ENCODE peak calls at places on chromosomes 5 and 9, in six cellular contexts. X is HCT116; D is OCI-LY7; H is CD4-positive, alpha-beta T cell; O is hepatocyte; Q is PC-3. V is an unnamed sample.

GRCh38 chr9:132324425-132324824 is 30.4 kb downstream of the SETX start:
- DNase-seq in D (no peak), X (no peak), O (no peak), H (no peak), Q (no peak), V (no peak)

GRCh38 chr5:54942064-54942778 is 43.2 kb downstream of the ESM1 start:
- DNase-seq in D (no peak), X (no peak), O (no peak), H (no peak), Q (no peak), V (no peak)

GRCh38 chr5:78706381-78706780 is 57.8 kb upstream of the LHFPL2 start:
- DNase-seq in O (no peak), X (no peak), D (no peak), H (no peak), Q (no peak), V (no peak)

GRCh38 chr9:5388026-5388806 is 48.5 kb upstream of the RLN1 start:
- DNase-seq in Q (no peak), H (no peak), D (no peak), X (no peak), O (no peak), V (no peak)

GRCh38 chr5:96844476-96844990 is 31.8 kb upstream of the ERAP2 start:
- DNase-seq in X (no peak), Q (no peak), D (no peak), H (no peak), O (no peak), V (no peak)

GRCh38 chr9:83130541-83130940 is 67.6 kb upstream of the RASEF start:
- DNase-seq in H (no peak), D (no peak), Q (peak), X (no peak), O (peak), V (peak)

GRCh38 chr9:98974994-98975712 is 31.4 kb downstream of the COL15A1 start:
- DNase-seq in D (peak), Q (peak), H (peak), X (peak), O (peak), V (peak)

GRCh38 chr9:114626415-114627029 is 15.4 kb downstream of the TMEM268 start:
- DNase-seq in O (no peak), D (no peak), X (no peak), Q (no peak), H (no peak), V (no peak)

GRCh38 chr5:17196686-17197085 is 20.7 kb upstream of the BASP1 start:
- DNase-seq in Q (no peak), H (no peak), D (no peak), O (no peak), X (no peak), V (no peak)

GRCh38 chr9:15295761-15296405 is 11.1 kb downstream of the TTC39B start:
- DNase-seq in H (no peak), Q (no peak), X (no peak), O (peak), D (no peak), V (peak)

GRCh38 chr9:93451762-93452709 is 551 bp downstream of the FAM120A start:
- DNase-seq in O (peak), Q (peak), X (no peak), D (peak), H (peak), V (no peak)

GRCh38 chr5:177507596-177508216 is 1.9 kb downstream of the DOK3 start:
- DNase-seq in H (no peak), O (no peak), X (no peak), Q (no peak), D (peak), V (no peak)

GRCh38 chr5:122076669-122077450 is 1.2 kb downstream of the LOX start:
- DNase-seq in O (peak), D (no peak), H (no peak), X (no peak), Q (peak), V (peak)

GRCh38 chr5:90878081-90878480 is 319.5 kb downstream of the ADGRV1 start:
- DNase-seq in X (no peak), H (no peak), D (no peak), O (no peak), Q (no peak), V (no peak)

GRCh38 chr5:12316812-12317211 is 412.6 kb upstream of the CTNND2 start:
- DNase-seq in O (no peak), Q (peak), D (no peak), X (no peak), H (no peak), V (peak)

GRCh38 chr9:6567140-6567591 is 78.4 kb downstream of the GLDC start:
- DNase-seq in Q (peak), O (no peak), D (no peak), X (peak), H (no peak), V (peak)

GRCh38 chr5:76144892-76145291 is 61.7 kb downstream of the SV2C start:
- DNase-seq in D (no peak), O (no peak), Q (no peak), H (no peak), X (no peak), V (no peak)

GRCh38 chr5:147223951-147224791 is 10.7 kb upstream of the STK32A start:
- DNase-seq in O (peak), H (no peak), Q (peak), X (peak), D (peak), V (peak)

GRCh38 chr9:99845063-99845462 is 23.4 kb downstream of the NR4A3 start:
- DNase-seq in X (no peak), Q (no peak), H (no peak), D (no peak), O (no peak), V (no peak)

GRCh38 chr9:135732569-135733257 is 30.7 kb downstream of the KCNT1 start:
- DNase-seq in D (no peak), H (no peak), Q (peak), X (no peak), O (no peak), V (no peak)

GRCh38 chr9:87276851-87277251 is 220.8 kb upstream of the DAPK1 start:
- DNase-seq in Q (no peak), X (no peak), H (no peak), O (no peak), D (no peak), V (no peak)

GRCh38 chr9:14243514-14244042 is 70.4 kb downstream of the NFIB start:
- DNase-seq in O (no peak), Q (no peak), X (no peak), H (no peak), D (no peak), V (no peak)

GRCh38 chr5:57332350-57332749 is 150.3 kb downstream of the ACTBL2 start:
- DNase-seq in H (no peak), D (no peak), Q (no peak), O (no peak), X (no peak), V (no peak)

GRCh38 chr5:180291943-180292831 is at the start of gene MAPK9:
- DNase-seq in H (peak), O (peak), Q (peak), D (peak), X (peak), V (peak)

GRCh38 chr9:34123682-34124081 is 2.8 kb downstream of the DCAF12 start:
- DNase-seq in Q (no peak), H (no peak), D (peak), X (no peak), O (no peak), V (no peak)

GRCh38 chr5:148145916-148146315 is 22.4 kb upstream of the SPINK14 start:
- DNase-seq in Q (peak), D (no peak), X (no peak), H (no peak), O (peak), V (peak)

GRCh38 chr9:14288433-14288832 is 25.5 kb downstream of the NFIB start:
- DNase-seq in H (no peak), D (no peak), Q (no peak), O (no peak), X (no peak), V (no peak)

GRCh38 chr5:68306361-68307014 is 90.9 kb downstream of the PIK3R1 start:
- DNase-seq in X (no peak), O (no peak), H (no peak), D (no peak), Q (no peak), V (no peak)

GRCh38 chr9:22228542-22228941 is 218.1 kb upstream of the DMRTA1 start:
- DNase-seq in O (no peak), Q (peak), X (no peak), D (no peak), H (no peak), V (no peak)

GRCh38 chr9:76181020-76181641 is 213.1 kb downstream of the RFK start:
- DNase-seq in H (no peak), X (peak), O (peak), D (no peak), Q (peak), V (peak)

GRCh38 chr5:128538249-128539037 is 398 bp upstream of the FBN2 start:
- DNase-seq in H (no peak), D (no peak), Q (peak), O (peak), X (no peak), V (peak)

GRCh38 chr5:148970228-148970627 is 92.6 kb downstream of the SH3TC2 start:
- DNase-seq in D (no peak), O (no peak), H (no peak), Q (peak), X (no peak), V (no peak)

GRCh38 chr9:121252104-121252851 is 15.7 kb upstream of the GSN start:
- DNase-seq in D (no peak), O (no peak), X (no peak), Q (no peak), H (no peak), V (no peak)

GRCh38 chr5:16411235-16411634 is 54.4 kb downstream of the ZNF622 start:
- DNase-seq in O (no peak), D (no peak), H (no peak), Q (no peak), X (no peak), V (no peak)

GRCh38 chr9:8613346-8613825 is 813.8 kb upstream of the DMAC1 start:
- DNase-seq in H (no peak), O (no peak), D (no peak), X (no peak), Q (no peak), V (no peak)

GRCh38 chr9:95438958-95439357 is 77.8 kb downstream of the PTCH1 start:
- DNase-seq in D (no peak), O (no peak), Q (no peak), X (no peak), H (no peak), V (no peak)
- H3K27ac ChIP-seq in D (no peak), O (no peak), Q (no peak), X (no peak), H (no peak), V (no peak)

GRCh38 chr9:89815903-89816573 is 211.2 kb downstream of the GADD45G start:
- DNase-seq in O (no peak), Q (no peak), D (peak), H (no peak), X (no peak), V (no peak)
- H3K27ac ChIP-seq in O (no peak), Q (no peak), D (no peak), H (no peak), X (no peak), V (no peak)

DNA sequence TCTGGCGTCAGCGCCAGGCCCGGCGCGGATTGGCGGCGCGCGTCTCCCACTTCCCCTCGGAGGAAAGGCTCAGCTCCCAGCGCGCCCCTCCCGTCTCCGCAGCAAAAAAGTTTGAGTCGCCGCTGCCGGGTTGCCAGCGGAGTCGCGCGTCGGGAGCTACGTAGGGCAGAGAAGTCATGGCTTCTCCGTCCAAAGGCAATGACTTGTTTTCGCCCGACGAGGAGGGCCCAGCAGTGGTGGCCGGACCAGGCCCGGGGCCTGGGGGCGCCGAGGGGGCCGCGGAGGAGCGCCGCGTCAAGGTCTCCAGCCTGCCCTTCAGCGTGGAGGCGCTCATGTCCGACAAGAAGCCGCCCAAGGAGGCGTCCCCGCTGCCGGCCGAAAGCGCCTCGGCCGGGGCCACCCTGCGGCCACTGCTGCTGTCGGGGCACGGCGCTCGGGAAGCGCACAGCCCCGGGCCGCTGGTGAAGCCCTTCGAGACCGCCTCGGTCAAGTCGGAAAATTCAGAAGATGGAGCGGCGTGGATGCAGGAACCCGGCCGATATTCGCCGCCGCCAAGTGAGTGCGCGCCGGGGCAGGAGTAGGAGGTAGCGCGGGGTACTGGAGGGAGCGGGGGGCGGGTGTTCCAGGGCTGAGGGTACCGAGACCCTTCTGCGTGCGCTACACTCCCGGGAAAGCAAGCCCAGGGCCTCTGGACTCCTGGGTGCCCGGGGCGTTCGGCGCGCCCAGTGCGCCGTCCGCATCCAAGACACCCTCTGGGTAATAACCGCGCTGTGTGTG is at the start of gene MSX2:
- DNase-seq in D (no peak), O (peak), X (peak), H (no peak), Q (peak), V (peak)
- H3K27ac ChIP-seq in D (no peak), O (peak), X (peak), H (no peak), Q (no peak), V (peak)

DNA sequence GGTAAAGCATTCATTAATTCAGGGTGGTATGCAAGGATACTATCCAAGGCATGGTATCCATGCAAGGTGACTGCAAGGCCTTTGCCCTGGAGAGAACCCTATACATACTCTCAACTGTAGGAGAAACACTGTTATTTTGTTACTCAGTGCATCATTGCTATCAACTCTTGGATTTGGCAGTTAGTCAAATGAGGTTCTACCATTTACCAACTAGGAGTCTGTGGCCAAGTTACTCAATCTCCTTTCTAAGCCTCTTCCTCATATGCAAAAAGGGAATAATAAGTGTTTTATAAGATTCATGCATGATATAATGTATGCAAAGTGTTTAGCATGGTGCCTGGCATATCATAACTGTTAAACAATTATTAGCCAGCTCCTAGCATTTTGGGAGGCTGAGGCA is 4.0 kb downstream of the PCDHGC3 start:
- DNase-seq in H (no peak), X (no peak), O (no peak), Q (no peak), D (no peak), V (no peak)
- H3K27ac ChIP-seq in H (no peak), X (no peak), O (no peak), Q (no peak), D (peak), V (no peak)

GRCh38 chr5:93246093-93246855 is 334.7 kb downstream of the NR2F1-AS1 start:
- DNase-seq in Q (no peak), X (no peak), O (peak), H (no peak), D (no peak), V (no peak)

GRCh38 chr5:93249651-93250289 is 331.2 kb downstream of the NR2F1-AS1 start:
- DNase-seq in X (peak), D (no peak), O (no peak), H (no peak), Q (peak), V (peak)

GRCh38 chr5:93245226-93245625 is 335.8 kb downstream of the NR2F1-AS1 start:
- DNase-seq in H (no peak), X (no peak), Q (no peak), D (no peak), O (no peak), V (no peak)

GRCh38 chr5:93250431-93250830 is 330.6 kb downstream of the NR2F1-AS1 start:
- DNase-seq in X (no peak), Q (no peak), O (no peak), H (no peak), D (no peak), V (no peak)

GRCh38 chr5:93247126-93247525 is 333.9 kb downstream of the NR2F1-AS1 start:
- DNase-seq in Q (no peak), D (no peak), O (no peak), X (no peak), H (no peak), V (no peak)
- H3K27ac ChIP-seq in Q (no peak), D (no peak), O (peak), X (peak), H (no peak), V (no peak)

GRCh38 chr5:169161022-169161680 is 139.8 kb downstream of the SLIT3 start:
- DNase-seq in Q (peak), H (no peak), D (no peak), O (peak), X (no peak), V (peak)

GRCh38 chr5:169157064-169157463 is 143.9 kb downstream of the SLIT3 start:
- DNase-seq in X (no peak), H (no peak), Q (peak), D (no peak), O (peak), V (no peak)

GRCh38 chr5:169162407-169162806 is 138.5 kb downstream of the SLIT3 start:
- DNase-seq in O (no peak), X (no peak), D (no peak), H (no peak), Q (peak), V (no peak)

GRCh38 chr5:169158764-169159163 is 142.2 kb downstream of the SLIT3 start:
- DNase-seq in D (no peak), H (no peak), X (no peak), Q (no peak), O (no peak), V (no peak)

GRCh38 chr5:169160405-169160901 is 140.5 kb downstream of the SLIT3 start:
- DNase-seq in Q (peak), X (no peak), D (no peak), O (no peak), H (no peak), V (no peak)
- H3K27ac ChIP-seq in Q (peak), X (no peak), D (no peak), O (peak), H (no peak), V (peak)

V was measured in RWPE1.